ENCODE peak calls at places on chromosomes 16 and 17, in five cellular contexts. J, H, T, X and N are unnamed samples.

GRCh38 chr16:54171855-54172537 is 114.6 kb downstream of the IRX3 start:
- DNase-seq in J (no peak), H (peak; percentile 18), T (peak; percentile 65), X (no peak), N (no peak)

GRCh38 chr16:77035361-77035760 is 155.6 kb upstream of the MON1B start:
- DNase-seq in J (no peak), H (no peak), T (no peak), X (no peak), N (no peak)

GRCh38 chr16:88070989-88071625 is 119.9 kb downstream of the BANP start:
- DNase-seq in J (no peak), H (no peak), T (no peak), X (no peak), N (no peak)

GRCh38 chr17:60095830-60096229 is 17.1 kb upstream of the HEATR6 start:
- DNase-seq in J (no peak), H (no peak), T (no peak), X (no peak), N (no peak)

GRCh38 chr17:3935140-3935542 is 18.9 kb upstream of the P2RX1 start:
- DNase-seq in J (peak; percentile 81), H (peak; percentile 35), T (peak; percentile 72), X (peak; percentile 84), N (peak; percentile 78)

GRCh38 chr16:13839577-13839976 is 80.4 kb upstream of the ERCC4 start:
- DNase-seq in J (no peak), H (no peak), T (no peak), X (no peak), N (no peak)

GRCh38 chr17:48470388-48471034 is 40.5 kb upstream of the SKAP1 start:
- DNase-seq in J (no peak), H (no peak), T (peak; percentile 62), X (no peak), N (no peak)

GRCh38 chr17:31696184-31696602 is 162.9 kb downstream of the COPRS start:
- DNase-seq in J (peak; percentile 52), H (no peak), T (peak; percentile 88), X (no peak), N (no peak)

GRCh38 chr17:28227278-28228108 is 91.5 kb upstream of the TMEM97 start:
- DNase-seq in J (peak; percentile 81), H (no peak), T (no peak), X (peak; percentile 94), N (no peak)

GRCh38 chr17:489758-490329 is 137.2 kb upstream of the RPH3AL start:
- DNase-seq in J (peak; percentile 69), H (peak; percentile 57), T (peak; percentile 44), X (peak; percentile 58), N (peak; percentile 65)

GRCh38 chr17:81020443-81020766 is 14.5 kb upstream of the BAIAP2 start:
- DNase-seq in J (no peak), H (no peak), T (no peak), X (no peak), N (no peak)

GRCh38 chr17:66945451-66945850 is 19.1 kb upstream of the CACNG4 start:
- DNase-seq in J (no peak), H (no peak), T (no peak), X (no peak), N (no peak)

GRCh38 chr17:8831234-8831849 is 32.2 kb upstream of the MFSD6L start:
- DNase-seq in J (no peak), H (no peak), T (no peak), X (no peak), N (no peak)

GRCh38 chr16:86211800-86212199 is 298.5 kb upstream of the FOXF1 start:
- DNase-seq in J (no peak), H (peak; percentile 10), T (no peak), X (no peak), N (no peak)

GRCh38 chr17:15776871-15777270 is 44.8 kb downstream of the TBC1D26 start:
- DNase-seq in J (no peak), H (no peak), T (no peak), X (no peak), N (no peak)

GRCh38 chr16:888901-889570 is 81.7 kb downstream of the LMF1 start:
- DNase-seq in J (no peak), H (no peak), T (no peak), X (no peak), N (no peak)

GRCh38 chr17:44219126-44219635 is 294 bp downstream of the UBTF start:
- DNase-seq in J (peak; percentile 69), H (no peak), T (peak; percentile 65), X (peak; percentile 74), N (peak; percentile 91)

GRCh38 chr17:74339537-74340195 is 13.6 kb downstream of the KIF19 start:
- DNase-seq in J (no peak), H (no peak), T (no peak), X (no peak), N (no peak)

GRCh38 chr17:82129095-82129494 is 31.1 kb upstream of the FASN start:
- DNase-seq in J (no peak), H (no peak), T (no peak), X (no peak), N (no peak)

GRCh38 chr16:9666834-9667480 is 515.3 kb downstream of the GRIN2A start:
- DNase-seq in J (peak; percentile 45), H (no peak), T (no peak), X (no peak), N (no peak)

GRCh38 chr16:11389083-11389482 is 43.8 kb downstream of the RMI2 start:
- DNase-seq in J (no peak), H (no peak), T (no peak), X (no peak), N (peak; percentile 10)

GRCh38 chr16:24609740-24610420 is 70.5 kb downstream of the RBBP6 start:
- DNase-seq in J (peak; percentile 42), H (no peak), T (peak; percentile 31), X (no peak), N (no peak)

GRCh38 chr17:66625321-66625767 is 209.6 kb upstream of the CACNG5 start:
- DNase-seq in J (no peak), H (no peak), T (peak; percentile 49), X (peak; percentile 85), N (no peak)

GRCh38 chr17:77374170-77374936 is 233.6 kb downstream of the SEC14L1 start:
- DNase-seq in J (peak; percentile 78), H (no peak), T (peak; percentile 86), X (no peak), N (peak; percentile 90)

GRCh38 chr17:68428498-68429172 is 28.7 kb downstream of the WIPI1 start:
- DNase-seq in J (no peak), H (no peak), T (no peak), X (no peak), N (no peak)

GRCh38 chr17:15108992-15109391 is 156.1 kb downstream of the PMP22 start:
- DNase-seq in J (no peak), H (no peak), T (no peak), X (no peak), N (no peak)

GRCh38 chr16:56367764-56368163 is 57.6 kb downstream of the AMFR start:
- DNase-seq in J (no peak), H (no peak), T (no peak), X (no peak), N (no peak)

GRCh38 chr17:67993153-67993997 is 2.9 kb downstream of the C17orf58 start:
- DNase-seq in J (peak; percentile 85), H (peak; percentile 81), T (peak; percentile 84), X (peak; percentile 77), N (peak; percentile 95)

GRCh38 chr16:82133798-82134197 is 36.2 kb downstream of the MPHOSPH6 start:
- DNase-seq in J (no peak), H (no peak), T (no peak), X (no peak), N (no peak)
- TF ChIP-seq CTCF in J (no peak), H (no peak), T (no peak), X (no peak), N (no peak)

GRCh38 chr16:4574919-4575705 is 19.0 kb downstream of the C16orf96 start:
- DNase-seq in J (no peak), H (no peak), T (no peak), X (no peak), N (no peak)
- TF ChIP-seq CTCF in J (no peak), H (no peak), T (no peak), X (no peak), N (no peak)

GRCh38 chr17:79092567-79092966 is 17.9 kb downstream of the ENGASE start:
- DNase-seq in J (no peak), H (no peak), T (no peak), X (no peak), N (no peak)

GRCh38 chr17:79088997-79089328 is 14.3 kb downstream of the ENGASE start:
- DNase-seq in J (no peak), H (no peak), T (no peak), X (no peak), N (no peak)

GRCh38 chr17:79091373-79091670 is 16.7 kb downstream of the ENGASE start:
- DNase-seq in J (no peak), H (no peak), T (no peak), X (no peak), N (no peak)

GRCh38 chr17:79089720-79090502 is 15.3 kb downstream of the ENGASE start:
- DNase-seq in J (no peak), H (no peak), T (no peak), X (no peak), N (no peak)

DNA sequence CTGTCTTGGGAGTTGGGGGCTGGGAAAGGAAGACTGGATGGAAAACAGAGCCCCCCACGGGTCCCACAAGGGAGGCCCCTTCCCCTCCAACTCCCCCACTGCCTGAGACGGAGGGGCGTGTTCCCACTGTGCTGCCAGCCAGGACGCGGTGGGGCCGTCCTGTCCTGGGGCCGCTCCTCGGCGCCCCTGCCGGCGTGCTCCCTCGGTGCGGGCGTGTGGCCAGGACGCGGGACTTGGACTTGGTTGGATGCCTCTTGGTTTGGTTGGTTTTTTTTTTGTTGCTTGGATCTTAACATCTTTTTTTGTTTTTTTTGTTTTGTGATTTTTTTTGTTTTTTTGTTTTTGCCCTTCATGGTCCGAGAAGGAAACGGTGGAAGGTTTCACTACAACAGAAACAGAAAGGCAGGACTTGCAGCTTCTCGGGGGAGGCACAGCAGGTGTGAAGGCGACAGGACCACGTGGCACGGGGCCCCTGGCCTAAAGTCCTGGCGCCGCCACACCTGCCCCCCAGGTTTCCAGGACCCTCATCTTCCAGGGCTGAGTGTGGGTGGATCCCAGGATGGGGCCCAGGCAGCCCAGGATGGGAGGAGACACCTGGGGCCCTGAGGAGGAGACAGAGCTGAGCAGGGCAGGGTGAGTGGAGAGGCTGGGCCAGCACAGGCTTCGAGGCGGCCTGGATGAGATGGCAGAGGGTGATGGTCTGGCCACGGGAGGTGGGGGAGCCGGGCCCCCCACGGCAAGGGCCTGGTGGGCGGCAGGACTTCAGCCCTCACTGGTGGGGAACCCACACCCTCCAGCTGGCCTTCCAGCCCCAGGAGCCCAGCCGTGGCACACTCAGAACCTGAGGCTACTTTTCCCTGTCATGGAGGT is 16.1 kb downstream of the ENGASE start:
- DNase-seq in J (no peak), H (no peak), T (no peak), X (no peak), N (no peak)
- TF ChIP-seq CTCF in J (peak; percentile 46), H (no peak), T (peak; percentile 17), X (no peak), N (no peak)

DNA sequence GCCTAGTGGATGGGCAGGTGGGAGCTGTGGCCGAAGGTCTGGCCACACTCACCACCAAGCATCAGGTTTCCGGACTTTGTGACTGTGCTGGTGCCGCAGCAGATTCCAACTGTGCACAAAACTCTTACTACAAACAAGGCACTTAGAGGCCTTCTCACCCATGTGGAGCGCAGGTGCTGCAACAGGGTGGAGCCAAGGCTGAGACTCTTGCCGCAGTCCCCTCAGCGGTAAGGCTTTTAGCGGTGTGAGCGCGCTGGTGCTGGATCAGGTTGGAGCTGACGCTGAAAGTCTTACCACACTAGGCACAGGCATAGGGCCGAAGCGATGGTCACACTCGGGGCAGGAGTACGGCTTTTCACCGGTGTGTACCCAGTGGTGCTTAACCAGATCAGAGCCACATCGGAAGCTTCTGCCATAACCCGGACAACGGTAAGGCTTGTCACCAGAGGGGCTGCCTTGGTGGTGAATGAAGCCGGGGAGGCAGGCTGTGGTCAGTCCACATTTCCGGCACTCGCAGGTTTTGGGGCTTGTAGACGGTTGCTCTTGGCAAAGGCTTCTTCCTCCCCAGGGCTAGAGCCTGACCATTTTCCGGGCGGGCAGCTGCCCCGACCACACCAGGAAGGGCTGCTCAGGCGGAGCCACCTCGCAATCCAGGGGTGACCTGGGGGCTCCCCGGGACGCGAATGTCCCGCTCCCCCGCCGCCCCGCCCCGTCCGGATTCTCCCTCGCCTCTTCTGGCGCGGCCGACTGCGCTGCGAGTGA is 1.0 kb upstream of the ARMC5 start:
- DNase-seq in J (peak; percentile 72), H (peak; percentile 81), T (peak; percentile 45), X (peak; percentile 41), N (peak; percentile 58)
- TF ChIP-seq CTCF in J (peak; percentile 46), H (no peak), T (peak; percentile 24), X (no peak), N (peak; percentile 11)